ENCODE peak calls at places on chromosomes 5 and 9, in eight cellular contexts. V is PC-3; A is hepatocyte; X is upper lobe of right lung; E is heart left ventricle; M is left ventricle myocardium inferior; L is CD8-positive, alpha-beta T cell; B is colonic mucosa. F is an unnamed sample.

GRCh38 chr9:129944501-129945116 is 98.4 kb downstream of the FNBP1 start:
- DNase-seq in X (no peak), V (no peak), M (no peak), A (no peak), E (no peak), L (peak; percentile 31), B (no peak), F (no peak)

GRCh38 chr5:318341-318897 is 3.1 kb upstream of the AHRR start:
- DNase-seq in M (no peak), L (no peak), X (peak; percentile 55), E (no peak), B (no peak), A (no peak), V (peak; percentile 37), F (no peak)

GRCh38 chr5:124468671-124469411 is 277.6 kb downstream of the ZNF608 start:
- DNase-seq in L (no peak), V (no peak), M (no peak), E (no peak), X (no peak), A (no peak), B (no peak), F (no peak)

GRCh38 chr5:34580983-34581382 is 75.1 kb upstream of the RAI14 start:
- DNase-seq in E (no peak), M (no peak), A (no peak), V (no peak), L (no peak), X (no peak), B (no peak), F (no peak)

GRCh38 chr5:122392844-122393243 is 80.8 kb downstream of the SNCAIP start:
- DNase-seq in X (no peak), E (no peak), L (no peak), B (no peak), A (no peak), M (no peak), V (peak; percentile 2), F (no peak)

GRCh38 chr9:101460965-101461364 is 25.4 kb upstream of the ALDOB start:
- DNase-seq in V (no peak), M (no peak), A (no peak), X (no peak), E (no peak), B (no peak), L (no peak), F (no peak)

GRCh38 chr9:16442622-16443021 is 427.8 kb downstream of the BNC2 start:
- DNase-seq in B (no peak), M (no peak), X (no peak), V (peak; percentile 70), L (no peak), E (no peak), A (peak; percentile 27), F (no peak)

GRCh38 chr5:178204205-178205009 is at the start of gene HNRNPAB:
- DNase-seq in A (peak; percentile 97), V (peak; percentile 96), X (peak; percentile 96), B (peak; percentile 96), M (peak; percentile 95), L (peak; percentile 92), E (peak; percentile 95), F (peak; percentile 97)

GRCh38 chr5:91963166-91963565 is 580.0 kb upstream of the ARRDC3 start:
- DNase-seq in E (no peak), B (no peak), X (no peak), L (no peak), A (no peak), V (no peak), M (no peak), F (no peak)

GRCh38 chr9:135504262-135505229 is 4.1 kb downstream of the MRPS2 start:
- DNase-seq in M (peak; percentile 46), L (peak; percentile 26), A (peak; percentile 79), X (peak; percentile 76), E (peak; percentile 51), B (peak; percentile 52), V (peak; percentile 42), F (peak; percentile 5)

GRCh38 chr5:32088214-32088613 is 85.9 kb downstream of the GOLPH3 start:
- DNase-seq in E (no peak), B (no peak), A (no peak), L (no peak), X (no peak), V (no peak), M (no peak), F (no peak)

GRCh38 chr5:28714887-28715286 is 1676.5 kb upstream of the CDH9 start:
- DNase-seq in L (no peak), X (no peak), V (no peak), E (no peak), M (no peak), A (no peak), B (no peak), F (no peak)

GRCh38 chr5:4563400-4563799 is 576.7 kb upstream of the ADAMTS16 start:
- DNase-seq in L (no peak), M (no peak), X (no peak), A (peak; percentile 16), E (no peak), B (no peak), V (peak; percentile 26), F (no peak)

GRCh38 chr9:98281281-98281680 is 25.8 kb upstream of the TBC1D2 start:
- DNase-seq in M (no peak), L (no peak), X (no peak), V (no peak), B (no peak), E (no peak), A (no peak), F (no peak)

GRCh38 chr5:74647096-74647495 is 6.6 kb upstream of the ENC1 start:
- DNase-seq in B (no peak), A (no peak), X (no peak), V (no peak), M (no peak), E (no peak), L (no peak), F (no peak)

GRCh38 chr5:11251242-11251641 is 490.2 kb upstream of the DAP start:
- DNase-seq in M (no peak), E (no peak), A (peak; percentile 29), X (no peak), B (no peak), V (peak; percentile 98), L (no peak), F (no peak)

GRCh38 chr9:33939924-33940874 is 108.5 kb downstream of the UBAP2 start:
- DNase-seq in V (peak; percentile 71), L (no peak), A (peak; percentile 29), B (peak; percentile 52), X (no peak), E (no peak), M (no peak), F (no peak)

GRCh38 chr9:4590430-4591122 is 71.5 kb upstream of the PLPP6 start:
- DNase-seq in E (no peak), M (no peak), L (no peak), V (no peak), A (no peak), B (no peak), X (no peak), F (no peak)

GRCh38 chr5:37932450-37932849 is 92.6 kb upstream of the GDNF start:
- DNase-seq in B (no peak), A (no peak), L (no peak), M (peak; percentile 28), X (no peak), V (no peak), E (no peak), F (no peak)

GRCh38 chr5:961711-962240 is 46.8 kb upstream of the NKD2 start:
- DNase-seq in M (no peak), V (no peak), A (no peak), L (no peak), E (no peak), B (no peak), X (no peak), F (no peak)

GRCh38 chr5:73008831-73009230 is 53.0 kb downstream of the FCHO2 start:
- DNase-seq in L (no peak), M (no peak), B (no peak), V (no peak), A (no peak), E (no peak), X (no peak), F (no peak)

GRCh38 chr9:98312365-98312764 is 56.9 kb upstream of the TBC1D2 start:
- DNase-seq in M (no peak), X (no peak), V (no peak), L (no peak), E (no peak), B (no peak), A (no peak), F (no peak)

GRCh38 chr5:127068771-127069330 is 4.5 kb downstream of the C5orf63 start:
- DNase-seq in B (no peak), V (peak; percentile 51), E (peak; percentile 46), L (no peak), X (no peak), M (peak; percentile 19), A (no peak), F (no peak)

GRCh38 chr9:95494416-95495371 is 22.1 kb downstream of the PTCH1 start:
- DNase-seq in L (peak; percentile 78), B (peak; percentile 78), M (no peak), V (peak; percentile 74), A (peak; percentile 42), E (no peak), X (no peak), F (no peak)
- H3K4me1 ChIP-seq in L (peaks cover 81% of the 10 kb centered on the region), B (no peaks in the 10 kb centered on the region), M (peaks cover 42% of the 10 kb centered on the region), V (peaks cover 17% of the 10 kb centered on the region), A (peaks cover 62% of the 10 kb centered on the region), E (peaks cover 12% of the 10 kb centered on the region), X (peaks cover 31% of the 10 kb centered on the region), F (peaks cover 10% of the 10 kb centered on the region)

GRCh38 chr5:173679909-173680626 is 63.6 kb upstream of the BOD1 start:
- DNase-seq in E (no peak), L (no peak), A (no peak), M (no peak), V (no peak), X (no peak), B (no peak), F (no peak)
- H3K36me3 ChIP-seq in E (no peaks in the 10 kb centered on the region), L (no peaks in the 10 kb centered on the region), A (no peaks in the 10 kb centered on the region), M (no peaks in the 10 kb centered on the region), V (no peaks in the 10 kb centered on the region), X (no peaks in the 10 kb centered on the region), B (no peaks in the 10 kb centered on the region), F (no peaks in the 10 kb centered on the region)

GRCh38 chr9:82331091-82331490 is 342.5 kb downstream of the SPATA31D1 start:
- DNase-seq in E (no peak), B (no peak), L (no peak), M (no peak), A (no peak), V (no peak), X (no peak), F (no peak)
- TF ChIP-seq CTCF in E (no peak), B (no peak), L (no peak), M (no peak), A (no peak), V (no peak), X (no peak), F (no peak)

GRCh38 chr9:107294756-107295155 is 11.7 kb downstream of the RAD23B start:
- DNase-seq in V (no peak), M (no peak), A (no peak), E (no peak), B (no peak), L (no peak), X (no peak), F (no peak)

GRCh38 chr9:107293555-107294085 is 10.5 kb downstream of the RAD23B start:
- DNase-seq in V (no peak), E (no peak), B (no peak), X (no peak), L (no peak), A (no peak), M (no peak), F (no peak)

GRCh38 chr9:107290619-107291018 is 7.5 kb downstream of the RAD23B start:
- DNase-seq in A (no peak), M (no peak), L (no peak), E (no peak), X (no peak), B (no peak), V (no peak), F (no peak)

GRCh38 chr9:107295995-107296394 is 12.9 kb downstream of the RAD23B start:
- DNase-seq in M (no peak), X (no peak), A (no peak), V (no peak), B (no peak), E (no peak), L (no peak), F (no peak)

GRCh38 chr9:107292811-107293554 is 9.9 kb downstream of the RAD23B start:
- DNase-seq in B (no peak), M (no peak), V (no peak), E (no peak), A (no peak), X (no peak), L (no peak), F (no peak)
- H3K4me1 ChIP-seq in B (no peaks in the 10 kb centered on the region), M (peaks cover 81% of the 10 kb centered on the region), V (peaks cover 3% of the 10 kb centered on the region), E (peaks cover 68% of the 10 kb centered on the region), A (peaks cover 5% of the 10 kb centered on the region), X (peaks cover 53% of the 10 kb centered on the region), L (peaks cover 54% of the 10 kb centered on the region), F (no peaks in the 10 kb centered on the region)

F was measured in ascending aorta.